ENCODE peak calls at places on chromosomes 5 and 9, in four cellular contexts. V is choroid plexus epithelial cell, J is OCI-M1, Q is sigmoid colon. U is an unnamed sample.

GRCh38 chr9:81906656-81907055 is 21.6 kb upstream of the SPATA31D4 start:
- DNase-seq in J (no peak), Q (no peak), V (peak; percentile 60), U (no peak)

GRCh38 chr5:90902681-90903386 is 344.2 kb downstream of the ADGRV1 start:
- DNase-seq in V (no peak), J (peak; percentile 25), Q (no peak), U (no peak)

GRCh38 chr9:10875752-10876151 is 262.9 kb upstream of the PTPRD start:
- DNase-seq in J (peak; percentile 91), V (peak; percentile 69), Q (no peak), U (no peak)

GRCh38 chr5:141878186-141878770 is at the start of gene PCDH1:
- DNase-seq in J (no peak), Q (no peak), V (peak; percentile 36), U (peak; percentile 36)

GRCh38 chr5:38731461-38731860 is 114.4 kb upstream of the OSMR start:
- DNase-seq in J (no peak), V (no peak), Q (no peak), U (no peak)

GRCh38 chr9:123375725-123376132 is 19.7 kb downstream of the CRB2 start:
- DNase-seq in Q (peak; percentile 84), V (no peak), J (peak; percentile 77), U (peak; percentile 92)

GRCh38 chr5:142697356-142697807 is 11.5 kb upstream of the FGF1 start:
- DNase-seq in J (no peak), Q (peak; percentile 88), V (peak; percentile 94), U (peak; percentile 64)

GRCh38 chr9:6686396-6686795 is 40.9 kb upstream of the GLDC start:
- DNase-seq in Q (no peak), V (peak; percentile 75), J (peak; percentile 97), U (peak; percentile 37)

GRCh38 chr5:161376034-161376433 is 170.5 kb downstream of the GABRB2 start:
- DNase-seq in V (no peak), J (peak; percentile 35), Q (no peak), U (no peak)

GRCh38 chr5:39363217-39363616 is 1.1 kb downstream of the C9 start:
- DNase-seq in J (no peak), V (no peak), Q (no peak), U (no peak)

GRCh38 chr9:27336829-27337228 is 39.9 kb upstream of the EQTN start:
- DNase-seq in J (no peak), V (no peak), Q (no peak), U (no peak)

GRCh38 chr5:150070277-150070638 is 16.1 kb downstream of the CSF1R start:
- DNase-seq in V (no peak), Q (no peak), J (no peak), U (no peak)

GRCh38 chr9:93143830-93144530 is 9.9 kb upstream of the NINJ1 start:
- DNase-seq in Q (no peak), V (no peak), J (no peak), U (no peak)

GRCh38 chr5:133985540-133986180 is 17.2 kb upstream of the C5orf15 start:
- DNase-seq in J (no peak), V (no peak), Q (no peak), U (no peak)

GRCh38 chr5:10792336-10792735 is 31.3 kb upstream of the DAP start:
- DNase-seq in Q (no peak), J (no peak), V (no peak), U (no peak)

GRCh38 chr5:175542232-175542965 is 64.0 kb downstream of the SFXN1 start:
- DNase-seq in Q (no peak), J (no peak), V (no peak), U (no peak)

GRCh38 chr9:130371196-130371966 is 73.4 kb upstream of the ASS1 start:
- DNase-seq in Q (no peak), J (no peak), V (peak; percentile 8), U (no peak)

GRCh38 chr5:2756211-2756746 is 4.8 kb upstream of the IRX2 start:
- DNase-seq in J (no peak), Q (no peak), V (no peak), U (no peak)

GRCh38 chr5:34791761-34792244 is 47.2 kb upstream of the TTC23L start:
- DNase-seq in V (peak; percentile 78), Q (no peak), J (no peak), U (peak; percentile 76)

GRCh38 chr9:95373069-95373681 is 55.7 kb upstream of the FANCC start:
- DNase-seq in J (no peak), Q (no peak), V (no peak), U (peak; percentile 40)

GRCh38 chr5:179907570-179908324 is at the start of gene TBC1D9B:
- DNase-seq in Q (peak; percentile 88), V (peak; percentile 69), J (peak; percentile 78), U (peak; percentile 60)

GRCh38 chr9:137082222-137082924 is 4.4 kb upstream of the MAN1B1 start:
- DNase-seq in Q (peak; percentile 66), V (no peak), J (no peak), U (no peak)

GRCh38 chr5:134467231-134467630 is 55.5 kb upstream of the CDKN2AIPNL start:
- DNase-seq in J (no peak), Q (no peak), V (no peak), U (no peak)

GRCh38 chr9:23342296-23342695 is 483.7 kb downstream of the ELAVL2 start:
- DNase-seq in J (peak; percentile 85), V (peak; percentile 61), Q (no peak), U (peak; percentile 5)

GRCh38 chr9:86064220-86064619 is 35.1 kb downstream of the GOLM1 start:
- DNase-seq in J (no peak), Q (no peak), V (no peak), U (no peak)

GRCh38 chr9:126939821-126940221 is 25.2 kb downstream of the RALGPS1 start:
- DNase-seq in J (no peak), V (no peak), Q (no peak), U (no peak)

GRCh38 chr5:8906303-8906967 is 639.4 kb downstream of the SEMA5A start:
- DNase-seq in J (no peak), V (peak; percentile 73), Q (no peak), U (peak; percentile 54)

GRCh38 chr5:126519637-126520592 is 75.1 kb downstream of the ALDH7A1 start:
- DNase-seq in J (peak; percentile 34), Q (peak; percentile 87), V (peak; percentile 70), U (peak; percentile 71)

GRCh38 chr9:69030851-69031645 is 4.5 kb upstream of the FXN start:
- DNase-seq in J (no peak), Q (no peak), V (peak; percentile 33), U (no peak)

GRCh38 chr5:75438722-75439121 is 72.7 kb downstream of the CERT1 start:
- DNase-seq in J (no peak), Q (no peak), V (no peak), U (no peak)

GRCh38 chr9:73153793-73154227 is 2.1 kb downstream of the ANXA1 start:
- DNase-seq in V (peak; percentile 34), Q (no peak), J (peak; percentile 55), U (no peak)

GRCh38 chr5:111602817-111603445 is 90.6 kb upstream of the STARD4 start:
- DNase-seq in Q (no peak), V (peak; percentile 23), J (no peak), U (no peak)

GRCh38 chr9:71822455-71822854 is 54.1 kb upstream of the CEMIP2 start:
- DNase-seq in J (no peak), Q (no peak), V (no peak), U (peak; percentile 39)

GRCh38 chr5:153613143-153613542 is 122.7 kb downstream of the GRIA1 start:
- DNase-seq in V (no peak), J (no peak), Q (no peak), U (no peak)

GRCh38 chr5:75509956-75510355 is 1.5 kb downstream of the CERT1 start:
- DNase-seq in J (peak; percentile 62), Q (peak; percentile 68), V (peak; percentile 87), U (peak; percentile 79)

GRCh38 chr5:110356687-110357086 is 369.8 kb downstream of the TMEM232 start:
- DNase-seq in V (peak; percentile 63), J (no peak), Q (no peak), U (peak; percentile 14)